ENCODE peak calls at places on chromosomes 4 and X, in eight cellular contexts. Y is transverse colon, Z is GM12891, A is upper lobe of left lung, W is Panc1, O is stomach, R is endothelial cell of umbilical vein, L is suprapubic skin. B is an unnamed sample.

GRCh38 chr4:27463816-27464215 is 603.2 kb downstream of the STIM2 start:
- DNase-seq in Z (no peak), R (no peak), W (peak), L (no peak), Y (no peak), O (no peak), A (no peak), B (no peak)

GRCh38 chr4:27764526-27764837 is 903.8 kb downstream of the STIM2 start:
- DNase-seq in W (no peak), O (no peak), Y (no peak), R (no peak), Z (no peak), A (no peak), L (no peak), B (no peak)

GRCh38 chr4:23789765-23790164 is 100.1 kb downstream of the PPARGC1A start:
- DNase-seq in Z (no peak), O (no peak), R (no peak), W (no peak), L (no peak), A (no peak), Y (no peak), B (no peak)

GRCh38 chrX:54358424-54359211 is 772 bp upstream of the WNK3 start:
- DNase-seq in R (peak), Y (peak), L (peak), A (peak), W (no peak), Z (no peak), O (no peak), B (peak)

GRCh38 chr4:38114435-38114834 is 154.2 kb downstream of the PTTG2 start:
- DNase-seq in L (no peak), W (no peak), Z (no peak), A (no peak), O (no peak), Y (no peak), R (peak), B (no peak)

GRCh38 chr4:109998867-109999303 is 86.2 kb downstream of the EGF start:
- DNase-seq in Y (no peak), L (no peak), W (peak), O (no peak), A (no peak), Z (peak), R (peak), B (no peak)

GRCh38 chr4:2343476-2343875 is 75.0 kb downstream of the ZFYVE28 start:
- DNase-seq in R (no peak), Z (no peak), O (no peak), W (no peak), Y (no peak), A (no peak), L (peak), B (peak)

GRCh38 chr4:158769175-158769831 is 477 bp downstream of the FNIP2 start:
- DNase-seq in L (peak), W (no peak), A (peak), R (peak), Z (peak), O (peak), Y (peak), B (peak)

GRCh38 chr4:77994194-77994721 is 62.9 kb upstream of the FRAS1 start:
- DNase-seq in W (no peak), Y (no peak), R (peak), Z (peak), L (no peak), A (no peak), O (no peak), B (no peak)

GRCh38 chr4:142315999-142316398 is 530.1 kb downstream of the INPP4B start:
- DNase-seq in R (no peak), L (no peak), W (no peak), Y (no peak), Z (no peak), A (no peak), O (no peak), B (no peak)
- TF ChIP-seq POLR2AphosphoS5 in R (no peak), L (no peak), W (no peak), Y (no peak), Z (no peak), A (no peak), O (no peak), B (no peak)

GRCh38 chr4:145819246-145820181 is 119.1 kb downstream of the ZNF827 start:
- DNase-seq in A (no peak), W (no peak), Z (no peak), L (no peak), R (no peak), Y (peak), O (no peak), B (no peak)
- TF ChIP-seq POLR2AphosphoS5 in A (no peak), W (no peak), Z (no peak), L (no peak), R (no peak), Y (no peak), O (no peak), B (no peak)

DNA sequence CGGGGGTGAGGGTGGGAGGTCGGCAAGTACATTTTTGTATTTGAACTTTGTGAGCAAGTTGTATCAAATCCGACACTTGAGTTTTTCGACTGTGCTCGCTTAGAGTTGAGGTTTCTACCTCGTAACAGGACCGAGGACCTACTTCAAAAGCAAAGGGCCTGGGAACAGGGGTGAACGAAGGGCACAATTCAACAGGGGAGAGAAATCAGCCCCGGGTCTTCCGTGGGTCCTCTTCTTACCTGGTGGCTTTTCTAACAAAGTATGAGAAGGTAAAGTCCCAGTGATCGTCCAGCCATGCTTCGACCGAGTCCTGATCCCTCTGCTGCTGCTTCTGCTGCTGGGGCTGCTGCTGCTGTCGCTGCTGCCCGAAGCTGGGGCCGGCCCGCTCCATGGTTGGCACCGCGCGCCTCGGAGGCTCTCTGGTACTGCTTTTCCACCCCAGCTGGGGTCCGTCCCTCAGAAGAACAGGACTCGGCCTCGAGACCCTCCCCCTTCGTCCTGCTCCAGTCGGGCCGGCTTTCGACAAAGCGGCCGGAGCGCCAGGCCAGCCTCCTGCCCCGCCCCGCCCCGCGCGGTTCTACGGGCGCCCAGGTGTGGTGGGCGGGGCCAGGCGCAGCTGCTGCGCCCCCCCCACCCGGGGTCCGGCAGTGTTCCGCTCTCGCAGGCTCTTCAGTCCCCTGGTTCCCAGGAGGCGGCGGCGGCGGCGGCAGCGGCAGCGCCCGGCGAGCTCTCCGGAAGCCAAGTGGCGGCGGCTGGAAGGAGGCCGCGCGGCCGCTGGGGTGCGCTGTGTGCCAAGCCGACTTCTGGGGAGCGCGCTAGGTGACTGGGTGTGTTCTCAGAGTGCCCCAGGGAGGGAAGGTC is at the start of gene PDE5A:
- DNase-seq in W (no peak), A (peak), L (peak), O (peak), Y (peak), R (peak), Z (peak), B (peak)
- TF ChIP-seq POLR2AphosphoS5 in W (peak), A (no peak), L (no peak), O (no peak), Y (peak), R (no peak), Z (no peak), B (peak)

GRCh38 chr4:139921551-139922184 is 232.3 kb downstream of the MAML3 start:
- DNase-seq in O (peak), L (no peak), W (no peak), Y (peak), Z (no peak), A (no peak), R (peak), B (no peak)
- TF ChIP-seq POLR2AphosphoS5 in O (no peak), L (no peak), W (peak), Y (no peak), Z (no peak), A (no peak), R (no peak), B (no peak)

B was measured in spleen.